ENCODE peak calls at places on chromosomes 7 and 10, in five cellular contexts. F, U, N, Z and G are unnamed samples.

GRCh38 chr10:132374612-132375011 is 22.4 kb upstream of the PWWP2B start:
- DNase-seq in F (no peak), U (peak), N (no peak), Z (no peak), G (no peak)

GRCh38 chr10:12018438-12019342 is 23.9 kb downstream of the UPF2 start:
- DNase-seq in F (peak), U (no peak), N (no peak), Z (no peak), G (no peak)

GRCh38 chr10:79982861-79983260 is 34.0 kb upstream of the SFTPD start:
- DNase-seq in F (no peak), U (no peak), N (no peak), Z (no peak), G (no peak)

GRCh38 chr7:95723583-95724180 is 48.7 kb upstream of the DYNC1I1 start:
- DNase-seq in F (peak), U (no peak), N (peak), Z (peak), G (no peak)

GRCh38 chr7:7014827-7015610 is 167.3 kb upstream of the C1GALT1 start:
- DNase-seq in F (no peak), U (no peak), N (no peak), Z (no peak), G (no peak)

GRCh38 chr10:19432000-19432399 is 383.4 kb downstream of the MALRD1 start:
- DNase-seq in F (no peak), U (no peak), N (no peak), Z (no peak), G (no peak)

GRCh38 chr7:1110358-1110757 is 22.4 kb downstream of the GPER1 start:
- DNase-seq in F (no peak), U (no peak), N (no peak), Z (no peak), G (no peak)

GRCh38 chr10:50992356-50992866 is 81.9 kb upstream of the PRKG1 start:
- DNase-seq in F (no peak), U (no peak), N (no peak), Z (no peak), G (no peak)

GRCh38 chr7:4951903-4952636 is 6.9 kb downstream of the MMD2 start:
- DNase-seq in F (no peak), U (no peak), N (no peak), Z (peak), G (no peak)

GRCh38 chr7:16579216-16579615 is 52.6 kb downstream of the LRRC72 start:
- DNase-seq in F (no peak), U (no peak), N (no peak), Z (no peak), G (no peak)